ENCODE peak calls at places on chromosomes 3 and 15, in ten cellular contexts. J is lung, K is suprapubic skin, L is fibroblast of lung, V is pancreas, T is prostate gland, D is ovary, E is keratinocyte, M is mammary epithelial cell, F is uterus. N is an unnamed sample.
A peak's percentile ranks its signal among the peaks of the same experiment; 100 is the strongest.

GRCh38 chr15:31254431-31255175 is 72.0 kb upstream of the KLF13 start:
- DNase-seq in T (peak; percentile 71), D (no peak), L (peak; percentile 39), J (no peak), F (no peak), M (no peak), E (no peak), K (no peak), V (no peak), N (peak; percentile 50)

GRCh38 chr15:69568621-69569020 is 116.0 kb downstream of the RPLP1 start:
- DNase-seq in M (peak; percentile 32), L (peak; percentile 88), E (no peak), F (no peak), K (no peak), T (no peak), J (no peak), V (no peak), D (no peak), N (no peak)

GRCh38 chr15:69941931-69942471 is 155.7 kb downstream of the TLE3 start:
- DNase-seq in L (no peak), V (no peak), D (no peak), M (no peak), F (no peak), K (no peak), J (no peak), T (no peak), E (no peak), N (no peak)

GRCh38 chr3:127258733-127259132 is 29.1 kb downstream of the PRR20G start:
- DNase-seq in F (no peak), D (no peak), E (no peak), V (no peak), T (no peak), L (no peak), J (no peak), K (no peak), M (no peak), N (no peak)

GRCh38 chr3:128621931-128622330 is 28.7 kb downstream of the RPN1 start:
- DNase-seq in F (no peak), V (no peak), L (no peak), K (no peak), D (no peak), J (no peak), T (no peak), E (no peak), M (no peak), N (no peak)

GRCh38 chr3:104628185-104628789 is 738.4 kb upstream of the ALCAM start:
- DNase-seq in L (peak; percentile 65), T (no peak), J (no peak), K (no peak), E (peak; percentile 19), V (no peak), F (no peak), M (peak; percentile 55), D (no peak), N (peak; percentile 2)

GRCh38 chr3:110773413-110773954 is 298.1 kb upstream of the NECTIN3 start:
- DNase-seq in J (no peak), F (no peak), L (peak; percentile 92), M (peak; percentile 9), D (no peak), V (no peak), T (no peak), E (no peak), K (no peak), N (peak; percentile 83)

GRCh38 chr15:25741253-25741575 is 121.9 kb downstream of the ATP10A start:
- DNase-seq in J (no peak), D (no peak), T (no peak), F (no peak), E (no peak), V (no peak), M (no peak), K (no peak), L (no peak), N (no peak)

GRCh38 chr15:57391537-57391936 is 15.2 kb downstream of the CGNL1 start:
- DNase-seq in J (no peak), T (no peak), E (no peak), F (no peak), D (no peak), K (no peak), M (no peak), V (no peak), L (no peak), N (no peak)

GRCh38 chr15:56040081-56041035 is 46.9 kb upstream of the NEDD4 start:
- DNase-seq in L (peak; percentile 94), T (peak; percentile 76), E (peak; percentile 84), J (peak; percentile 76), K (peak; percentile 76), M (peak; percentile 97), D (peak; percentile 18), V (peak; percentile 66), F (peak; percentile 65), N (peak; percentile 75)

GRCh38 chr15:90376789-90377188 is 11.3 kb upstream of the IQGAP1 start:
- DNase-seq in F (no peak), V (no peak), K (no peak), D (no peak), T (no peak), J (no peak), L (no peak), M (no peak), E (no peak), N (no peak)

GRCh38 chr3:74465652-74466415 is 148.6 kb downstream of the CNTN3 start:
- DNase-seq in L (peak; percentile 27), D (no peak), E (no peak), V (no peak), J (no peak), T (no peak), F (peak; percentile 10), K (no peak), M (peak; percentile 31), N (peak; percentile 1)

GRCh38 chr3:98445949-98446406 is 17.0 kb upstream of the OR5K1 start:
- DNase-seq in J (no peak), K (no peak), D (no peak), E (peak; percentile 85), V (no peak), T (no peak), F (no peak), L (no peak), M (peak; percentile 99), N (no peak)

GRCh38 chr15:101307048-101307896 is 12.2 kb upstream of the SNRPA1 start:
- DNase-seq in V (no peak), J (no peak), E (no peak), L (no peak), M (no peak), D (no peak), F (peak; percentile 11), T (no peak), K (no peak), N (no peak)

GRCh38 chr15:61978225-61978624 is 82.0 kb downstream of the VPS13C start:
- DNase-seq in V (no peak), T (no peak), F (no peak), E (no peak), K (no peak), J (no peak), L (no peak), M (no peak), D (no peak), N (no peak)

GRCh38 chr15:61987824-61988223 is 72.4 kb downstream of the VPS13C start:
- DNase-seq in K (no peak), D (no peak), L (no peak), E (no peak), M (no peak), V (no peak), J (no peak), T (no peak), F (no peak), N (no peak)

DNA sequence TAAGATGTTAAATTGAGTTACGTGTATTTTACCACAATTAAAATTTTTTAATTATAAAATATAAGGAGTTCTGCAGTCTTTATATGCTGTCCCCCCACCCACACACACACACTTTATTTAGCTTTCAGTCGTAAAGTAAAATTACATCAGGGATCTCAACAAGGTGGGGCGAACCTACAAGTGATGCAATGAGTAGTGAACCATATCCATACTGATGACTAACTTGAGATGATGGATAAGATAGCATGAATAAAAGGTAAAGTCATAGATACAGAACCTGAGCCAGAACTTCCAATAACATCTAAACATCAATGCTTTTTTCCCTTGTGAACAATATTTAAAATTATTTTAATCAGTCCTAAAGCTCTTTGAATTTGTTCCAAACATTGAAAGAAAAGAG is 77.2 kb downstream of the VPS13C start:
- DNase-seq in T (no peak), D (no peak), L (peak; percentile 3), E (no peak), J (no peak), F (no peak), M (peak; percentile 64), V (no peak), K (no peak), N (no peak)
- H3K36me3 ChIP-seq in T (no peaks in the 10 kb centered on the region), D (no peaks in the 10 kb centered on the region), L (no peaks in the 10 kb centered on the region), E (peaks cover 1% of the 10 kb centered on the region), J (peaks cover 5% of the 10 kb centered on the region), F (no peaks in the 10 kb centered on the region), M (peaks cover 5% of the 10 kb centered on the region), V (no peaks in the 10 kb centered on the region), K (peaks cover 33% of the 10 kb centered on the region), N (peaks cover 12% of the 10 kb centered on the region)

DNA sequence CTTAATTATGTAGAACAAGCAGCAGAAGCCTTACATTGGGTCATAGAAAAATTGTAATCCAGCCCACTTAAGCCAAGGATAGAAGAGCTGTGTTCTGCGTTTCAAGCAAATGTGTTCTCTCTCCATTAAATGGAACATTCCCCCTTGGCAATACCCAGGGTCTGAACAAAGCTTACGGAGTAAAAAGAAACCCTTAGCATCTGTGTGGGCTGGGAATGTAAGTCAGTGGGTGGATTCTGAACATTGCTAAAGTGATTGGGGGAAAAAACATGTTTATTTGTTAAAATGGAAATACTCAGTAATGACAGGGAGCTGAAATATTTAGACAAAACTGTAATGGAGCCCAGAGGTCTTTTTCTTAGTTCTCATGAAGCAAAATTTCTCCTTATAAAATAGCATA is 147.4 kb downstream of the DUT start:
- DNase-seq in L (peak; percentile 68), D (no peak), M (no peak), K (no peak), E (no peak), T (no peak), F (no peak), V (no peak), J (no peak), N (no peak)
- H3K36me3 ChIP-seq in L (peaks cover 9% of the 10 kb centered on the region), D (no peaks in the 10 kb centered on the region), M (no peaks in the 10 kb centered on the region), K (peaks cover 11% of the 10 kb centered on the region), E (no peaks in the 10 kb centered on the region), T (no peaks in the 10 kb centered on the region), F (peaks cover 2% of the 10 kb centered on the region), V (no peaks in the 10 kb centered on the region), J (peaks cover 7% of the 10 kb centered on the region), N (peaks cover 22% of the 10 kb centered on the region)

GRCh38 chr15:85540085-85540797 is 159.8 kb downstream of the AKAP13 start:
- DNase-seq in L (no peak), J (no peak), V (no peak), E (no peak), T (no peak), M (no peak), K (no peak), D (no peak), F (no peak), N (no peak)
- H3K36me3 ChIP-seq in L (no peaks in the 10 kb centered on the region), J (peaks cover 10% of the 10 kb centered on the region), V (no peaks in the 10 kb centered on the region), E (peaks cover 10% of the 10 kb centered on the region), T (no peaks in the 10 kb centered on the region), M (peaks cover 4% of the 10 kb centered on the region), K (peaks cover 3% of the 10 kb centered on the region), D (no peaks in the 10 kb centered on the region), F (no peaks in the 10 kb centered on the region), N (peaks cover 11% of the 10 kb centered on the region)

DNA sequence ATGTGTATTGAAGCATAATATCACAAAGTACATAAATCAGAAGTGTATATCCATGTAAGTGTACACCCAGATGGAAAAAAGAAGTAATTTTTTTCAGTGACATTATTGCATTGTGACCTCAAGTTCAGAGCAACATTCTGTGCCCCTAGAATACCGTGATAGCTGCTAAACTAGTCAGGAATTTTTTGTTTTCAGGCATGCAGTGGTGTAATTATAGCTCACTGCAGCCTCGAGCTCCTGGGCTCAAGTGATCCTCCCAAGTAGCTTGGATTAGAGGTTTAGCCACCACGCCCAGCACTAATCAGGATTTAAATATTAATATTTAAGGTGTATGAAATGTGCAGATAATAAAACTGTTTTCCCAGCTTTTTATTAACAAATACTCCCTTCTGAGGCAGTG is 25.5 kb downstream of the SEC62 start:
- DNase-seq in T (no peak), L (no peak), M (no peak), K (no peak), F (no peak), E (no peak), D (no peak), V (no peak), J (no peak), N (no peak)
- H3K36me3 ChIP-seq in T (no peaks in the 10 kb centered on the region), L (peaks cover 5% of the 10 kb centered on the region), M (peaks cover 27% of the 10 kb centered on the region), K (peaks cover 63% of the 10 kb centered on the region), F (no peaks in the 10 kb centered on the region), E (peaks cover 4% of the 10 kb centered on the region), D (no peaks in the 10 kb centered on the region), V (no peaks in the 10 kb centered on the region), J (peaks cover 12% of the 10 kb centered on the region), N (peaks cover 50% of the 10 kb centered on the region)